ENCODE peak calls at places on chromosome 11, in eight cellular contexts. J is progenitor cell of endocrine pancreas, H is GM04504, L is T-helper 1 cell, W is aorta, F is AG08395, O is AG04449, X is mucosa of descending colon. C is an unnamed sample.

GRCh38 chr11:6319001-6319878 is 1.1 kb downstream of the CAVIN3 start:
- DNase-seq in J (no peak), X (peak; percentile 10), F (peak; percentile 21), L (no peak), W (peak; percentile 72), H (no peak), O (peak; percentile 63), C (no peak)

GRCh38 chr11:57071829-57072228 is 83.1 kb downstream of the OR5AK2 start:
- DNase-seq in F (peak; percentile 58), L (no peak), H (peak; percentile 48), W (no peak), X (no peak), J (no peak), O (no peak), C (no peak)

GRCh38 chr11:72958790-72959189 is 144.6 kb downstream of the ATG16L2 start:
- DNase-seq in J (no peak), L (no peak), W (no peak), H (no peak), O (no peak), F (no peak), X (no peak), C (no peak)

GRCh38 chr11:62922653-62923371 is 1.6 kb upstream of the CHRM1 start:
- DNase-seq in H (no peak), O (no peak), J (no peak), L (no peak), W (no peak), F (no peak), X (no peak), C (no peak)

GRCh38 chr11:65429069-65429681 is 6.6 kb downstream of the NEAT1 start:
- DNase-seq in H (peak; percentile 71), W (no peak), F (no peak), X (peak; percentile 50), L (no peak), O (no peak), J (no peak), C (no peak)

GRCh38 chr11:18243783-18244362 is 4.6 kb downstream of the SAA2 start:
- DNase-seq in F (peak; percentile 74), H (peak; percentile 48), X (peak; percentile 81), W (peak; percentile 60), O (peak; percentile 19), L (peak; percentile 57), J (no peak), C (no peak)

GRCh38 chr11:87368876-87369480 is 331.2 kb downstream of the TMEM135 start:
- DNase-seq in H (no peak), L (no peak), J (no peak), F (no peak), X (no peak), O (no peak), W (no peak), C (no peak)

GRCh38 chr11:29957406-29957805 is 59.4 kb downstream of the KCNA4 start:
- DNase-seq in H (no peak), O (no peak), J (no peak), X (no peak), F (no peak), L (no peak), W (no peak), C (no peak)

GRCh38 chr11:47326198-47326597 is 26.3 kb downstream of the MYBPC3 start:
- DNase-seq in W (no peak), J (no peak), O (no peak), L (no peak), X (no peak), H (no peak), F (no peak), C (no peak)

GRCh38 chr11:69816671-69817070 is 2.5 kb downstream of the FGF3 start:
- DNase-seq in O (no peak), J (no peak), L (no peak), W (no peak), F (no peak), X (no peak), H (no peak), C (no peak)